ENCODE peak calls at places on chromosomes 16 and 17, in seven cellular contexts. N, V, O, B, A, U and W are unnamed samples.

GRCh38 chr17:48626470-48627241 is 498 bp upstream of the HOXB9 start:
- DNase-seq in N (peak; percentile 28), B (no peak), U (no peak), A (no peak), V (no peak), O (no peak), W (no peak)

GRCh38 chr16:19167710-19168172 is 299 bp upstream of the SYT17 start:
- DNase-seq in V (peak; percentile 21), U (no peak), B (peak; percentile 24), O (peak; percentile 29), A (no peak), N (peak; percentile 86), W (no peak)

GRCh38 chr17:2337152-2337810 is at the start of gene SGSM2:
- DNase-seq in O (no peak), N (peak; percentile 81), B (no peak), A (no peak), V (no peak), U (peak; percentile 85), W (no peak)

GRCh38 chr16:23128056-23128455 is 21.2 kb downstream of the USP31 start:
- DNase-seq in O (no peak), V (no peak), A (no peak), U (no peak), B (no peak), N (no peak), W (no peak)

GRCh38 chr16:66605177-66605999 is 884 bp downstream of the CMTM3 start:
- DNase-seq in B (no peak), N (peak; percentile 54), U (peak; percentile 83), V (no peak), A (no peak), O (no peak), W (no peak)

GRCh38 chr16:46591257-46591656 is 29.9 kb downstream of the SHCBP1 start:
- DNase-seq in O (no peak), B (no peak), V (no peak), U (no peak), A (no peak), N (no peak), W (no peak)

GRCh38 chr17:41773190-41773588 is 13.3 kb downstream of the JUP start:
- DNase-seq in B (peak; percentile 31), N (no peak), V (peak; percentile 65), A (peak; percentile 71), U (peak; percentile 86), O (no peak), W (no peak)

GRCh38 chr17:59160203-59161025 is 4.9 kb downstream of the PRR11 start:
- DNase-seq in N (no peak), A (no peak), B (no peak), O (no peak), U (no peak), V (no peak), W (no peak)

GRCh38 chr17:73740370-73740769 is 96.1 kb upstream of the SDK2 start:
- DNase-seq in B (no peak), O (no peak), V (no peak), N (no peak), A (no peak), U (no peak), W (no peak)

GRCh38 chr17:50188521-50189395 is 12.7 kb downstream of the COL1A1 start:
- DNase-seq in U (no peak), N (no peak), V (no peak), A (no peak), O (no peak), B (no peak), W (no peak)

GRCh38 chr17:913207-913606 is 66.4 kb downstream of the NXN start:
- DNase-seq in V (no peak), N (no peak), B (no peak), U (no peak), O (no peak), A (no peak), W (no peak)

GRCh38 chr16:15033309-15033707 is 22.6 kb downstream of the NTAN1 start:
- DNase-seq in B (no peak), V (no peak), O (no peak), A (no peak), N (no peak), U (peak; percentile 64), W (no peak)

GRCh38 chr16:47578573-47578972 is 117.4 kb downstream of the PHKB start:
- DNase-seq in B (no peak), N (no peak), O (peak; percentile 84), V (no peak), U (no peak), A (no peak), W (no peak)

GRCh38 chr17:33044771-33045170 is 53.1 kb downstream of the SPACA3 start:
- DNase-seq in B (no peak), N (no peak), O (no peak), V (no peak), A (no peak), U (no peak), W (peak; percentile 5)

GRCh38 chr17:82228842-82229685 is at the start of gene SLC16A3:
- DNase-seq in V (no peak), B (no peak), A (no peak), N (peak; percentile 48), U (peak; percentile 83), O (no peak), W (peak; percentile 89)

GRCh38 chr16:2233872-2234812 is 2.1 kb upstream of the DNASE1L2 start:
- DNase-seq in B (no peak), V (no peak), O (no peak), U (no peak), N (no peak), A (no peak), W (no peak)

GRCh38 chr16:5917436-5917835 is 819.8 kb upstream of the EEF2KMT start:
- DNase-seq in V (no peak), B (no peak), U (no peak), A (no peak), O (no peak), N (no peak), W (no peak)

GRCh38 chr17:41681776-41682175 is 6.9 kb upstream of the EIF1 start:
- DNase-seq in N (no peak), A (no peak), B (no peak), U (no peak), O (no peak), V (no peak), W (no peak)

GRCh38 chr16:67825119-67825518 is 17.0 kb upstream of the THAP11 start:
- DNase-seq in B (no peak), A (no peak), U (no peak), N (no peak), V (no peak), O (no peak), W (no peak)

GRCh38 chr16:86631441-86631840 is 53.1 kb downstream of the FOXL1 start:
- DNase-seq in N (no peak), O (no peak), A (no peak), B (peak; percentile 77), V (no peak), U (no peak), W (no peak)

GRCh38 chr16:20906225-20906870 is 5.8 kb downstream of the LYRM1 start:
- DNase-seq in V (no peak), U (no peak), B (peak; percentile 79), O (peak; percentile 48), N (no peak), A (no peak), W (no peak)

GRCh38 chr17:43591750-43592562 is 45.8 kb upstream of the ETV4 start:
- DNase-seq in A (no peak), O (no peak), U (peak; percentile 90), N (peak; percentile 18), B (peak; percentile 79), V (peak; percentile 9), W (peak; percentile 67)

GRCh38 chr17:17837380-17837821 is 615 bp upstream of the SREBF1 start:
- DNase-seq in O (no peak), U (peak; percentile 86), B (peak; percentile 92), N (no peak), V (peak; percentile 51), A (no peak), W (no peak)

GRCh38 chr16:27252206-27252585 is 16.4 kb downstream of the NSMCE1 start:
- DNase-seq in A (no peak), V (no peak), U (no peak), N (no peak), B (no peak), O (no peak), W (peak; percentile 6)

GRCh38 chr16:81693047-81693446 is 86.0 kb upstream of the PLCG2 start:
- DNase-seq in V (no peak), O (no peak), B (no peak), U (peak; percentile 81), A (no peak), N (no peak), W (no peak)

GRCh38 chr17:28204751-28205150 is 114.2 kb upstream of the TMEM97 start:
- DNase-seq in B (no peak), O (no peak), U (no peak), N (no peak), A (no peak), V (no peak), W (no peak)

GRCh38 chr16:71917900-71918299 is 22.6 kb downstream of the IST1 start:
- DNase-seq in U (no peak), A (no peak), O (no peak), V (no peak), N (no peak), B (peak; percentile 70), W (no peak)

GRCh38 chr16:28574925-28575324 is 21.2 kb downstream of the SGF29 start:
- DNase-seq in U (no peak), B (no peak), O (no peak), A (no peak), V (no peak), N (no peak), W (no peak)

GRCh38 chr17:42107597-42108576 is 4.6 kb downstream of the DHX58 start:
- DNase-seq in O (peak; percentile 40), U (peak; percentile 84), N (peak; percentile 66), V (peak; percentile 52), B (no peak), A (no peak), W (peak; percentile 94)

GRCh38 chr17:6668727-6669425 is 17.3 kb downstream of the C17orf100 start:
- DNase-seq in B (no peak), A (no peak), U (no peak), N (no peak), O (peak; percentile 72), V (no peak), W (no peak)

GRCh38 chr17:74807376-74807775 is 31.2 kb upstream of the NAT9 start:
- DNase-seq in A (no peak), O (no peak), U (no peak), N (no peak), V (no peak), B (no peak), W (no peak)

GRCh38 chr17:78163881-78164747 is 4.3 kb upstream of the SYNGR2 start:
- DNase-seq in O (no peak), U (no peak), B (no peak), N (no peak), V (no peak), A (no peak), W (no peak)

GRCh38 chr17:31061678-31062077 is 33.1 kb upstream of the NF1 start:
- DNase-seq in O (no peak), V (no peak), U (no peak), B (no peak), N (no peak), A (no peak), W (no peak)

GRCh38 chr17:56305017-56305416 is 151.7 kb downstream of the ANKFN1 start:
- DNase-seq in O (no peak), U (no peak), N (no peak), B (no peak), V (no peak), A (no peak), W (no peak)

GRCh38 chr17:77618173-77618572 is 340.3 kb upstream of the TNRC6C start:
- DNase-seq in V (no peak), O (no peak), N (no peak), B (no peak), A (no peak), U (no peak), W (no peak)

GRCh38 chr16:30602595-30603277 is 7.5 kb downstream of the ZNF689 start:
- DNase-seq in V (no peak), A (no peak), B (peak; percentile 13), U (no peak), N (no peak), O (no peak), W (no peak)

GRCh38 chr17:61495161-61495857 is 43.1 kb downstream of the TBX4 start:
- DNase-seq in B (peak; percentile 76), U (no peak), V (no peak), O (no peak), A (no peak), N (no peak), W (no peak)

GRCh38 chr16:22402191-22402590 is 27.8 kb upstream of the CDR2 start:
- DNase-seq in U (no peak), A (no peak), B (no peak), V (no peak), N (no peak), O (no peak), W (no peak)